ENCODE peak calls at places on chromosomes 5 and 9, in eight cellular contexts. Z, K, J, G, A, E, V and T are unnamed samples.

GRCh38 chr5:161167001-161167765 is 315.2 kb upstream of the ATP10B start:
- DNase-seq in Z (no peak), K (no peak), J (no peak), G (no peak), A (no peak), E (no peak), V (no peak), T (peak)

GRCh38 chr9:114031948-114032688 is 46.0 kb downstream of the AMBP start:
- DNase-seq in Z (no peak), K (no peak), J (peak), G (no peak), A (no peak), E (no peak), V (no peak), T (no peak)

GRCh38 chr5:1789838-1790462 is 9.7 kb downstream of the MRPL36 start:
- DNase-seq in Z (no peak), K (no peak), J (peak), G (no peak), A (no peak), E (no peak), V (peak), T (no peak)

GRCh38 chr5:32490972-32491557 is 46.5 kb upstream of the ZFR start:
- DNase-seq in Z (no peak), K (no peak), J (no peak), G (no peak), A (no peak), E (no peak), V (no peak), T (no peak)

GRCh38 chr5:143678148-143678906 is 133.6 kb upstream of the HMHB1 start:
- DNase-seq in Z (no peak), K (no peak), J (no peak), G (no peak), A (no peak), E (no peak), V (no peak), T (no peak)

GRCh38 chr5:43485406-43485805 is 1.7 kb upstream of the TMEM267 start:
- DNase-seq in Z (no peak), K (no peak), J (no peak), G (no peak), A (no peak), E (no peak), V (no peak), T (no peak)

GRCh38 chr9:101480386-101480785 is 44.8 kb upstream of the ALDOB start:
- DNase-seq in Z (no peak), K (no peak), J (no peak), G (no peak), A (no peak), E (no peak), V (no peak), T (no peak)

GRCh38 chr5:60161340-60161934 is 267.9 kb upstream of the PDE4D start:
- DNase-seq in Z (no peak), K (peak), J (peak), G (no peak), A (peak), E (no peak), V (peak), T (peak)